ENCODE peak calls at places on chromosomes 12 and 14, in eight cellular contexts. One of them, this sample, is unnamed.

GRCh38 chr14:87152701-87153100 is 840.3 kb downstream of the GALC start:
- DNase-seq in CD4-positive, alpha-beta T cell: no peak
- DNase-seq in uterus: no peak
- DNase-seq in HepG2: no peak
- DNase-seq in heart left ventricle: no peak
- DNase-seq in CD8-positive, alpha-beta T cell: no peak
- DNase-seq in fibroblast of lung: no peak
- DNase-seq in spleen: no peak
- DNase-seq in this sample: no peak

GRCh38 chr14:21652209-21652808 is 1.3 kb upstream of the OR4E2 start:
- DNase-seq in CD4-positive, alpha-beta T cell: no peak
- DNase-seq in uterus: no peak
- DNase-seq in HepG2: no peak
- DNase-seq in heart left ventricle: no peak
- DNase-seq in CD8-positive, alpha-beta T cell: no peak
- DNase-seq in fibroblast of lung: no peak
- DNase-seq in spleen: no peak
- DNase-seq in this sample: no peak

GRCh38 chr14:76953196-76953945 is 75.1 kb downstream of the IRF2BPL start:
- DNase-seq in CD4-positive, alpha-beta T cell: peak
- DNase-seq in uterus: peak
- DNase-seq in HepG2: peak
- DNase-seq in heart left ventricle: peak
- DNase-seq in CD8-positive, alpha-beta T cell: no peak
- DNase-seq in fibroblast of lung: peak
- DNase-seq in spleen: peak
- DNase-seq in this sample: peak

GRCh38 chr14:97571861-97572555 is 774.8 kb downstream of the VRK1 start:
- DNase-seq in CD4-positive, alpha-beta T cell: no peak
- DNase-seq in uterus: no peak
- DNase-seq in HepG2: no peak
- DNase-seq in heart left ventricle: no peak
- DNase-seq in CD8-positive, alpha-beta T cell: no peak
- DNase-seq in fibroblast of lung: no peak
- DNase-seq in spleen: peak
- DNase-seq in this sample: no peak

GRCh38 chr14:66939409-66939808 is 249.8 kb upstream of the GARIN2 start:
- DNase-seq in CD4-positive, alpha-beta T cell: no peak
- DNase-seq in uterus: no peak
- DNase-seq in HepG2: no peak
- DNase-seq in heart left ventricle: no peak
- DNase-seq in CD8-positive, alpha-beta T cell: no peak
- DNase-seq in fibroblast of lung: no peak
- DNase-seq in spleen: no peak
- DNase-seq in this sample: no peak

GRCh38 chr14:100607611-100607956 is 20.4 kb upstream of the BEGAIN start:
- DNase-seq in CD4-positive, alpha-beta T cell: no peak
- DNase-seq in uterus: no peak
- DNase-seq in HepG2: no peak
- DNase-seq in heart left ventricle: no peak
- DNase-seq in CD8-positive, alpha-beta T cell: no peak
- DNase-seq in fibroblast of lung: no peak
- DNase-seq in spleen: no peak
- DNase-seq in this sample: no peak

GRCh38 chr12:92558241-92558773 is 144.5 kb upstream of the PLEKHG7 start:
- DNase-seq in CD4-positive, alpha-beta T cell: no peak
- DNase-seq in uterus: no peak
- DNase-seq in HepG2: no peak
- DNase-seq in heart left ventricle: no peak
- DNase-seq in CD8-positive, alpha-beta T cell: no peak
- DNase-seq in fibroblast of lung: no peak
- DNase-seq in spleen: no peak
- DNase-seq in this sample: no peak

GRCh38 chr14:57486767-57487379 is 6.8 kb downstream of the CCDC198 start:
- DNase-seq in CD4-positive, alpha-beta T cell: no peak
- DNase-seq in uterus: no peak
- DNase-seq in HepG2: peak
- DNase-seq in heart left ventricle: no peak
- DNase-seq in CD8-positive, alpha-beta T cell: no peak
- DNase-seq in fibroblast of lung: peak
- DNase-seq in spleen: no peak
- DNase-seq in this sample: peak

GRCh38 chr12:53791735-53792326 is 40.1 kb upstream of the CISTR start:
- DNase-seq in CD4-positive, alpha-beta T cell: peak
- DNase-seq in uterus: no peak
- DNase-seq in HepG2: no peak
- DNase-seq in heart left ventricle: no peak
- DNase-seq in CD8-positive, alpha-beta T cell: no peak
- DNase-seq in fibroblast of lung: no peak
- DNase-seq in spleen: no peak
- DNase-seq in this sample: peak

GRCh38 chr12:53523131-53523530 is 15.8 kb upstream of the NPFF start:
- DNase-seq in CD4-positive, alpha-beta T cell: no peak
- DNase-seq in uterus: no peak
- DNase-seq in HepG2: no peak
- DNase-seq in heart left ventricle: no peak
- DNase-seq in CD8-positive, alpha-beta T cell: no peak
- DNase-seq in fibroblast of lung: no peak
- DNase-seq in spleen: no peak
- DNase-seq in this sample: no peak

GRCh38 chr12:3137268-3137761 is 60.1 kb downstream of the TSPAN9 start:
- DNase-seq in CD4-positive, alpha-beta T cell: no peak
- DNase-seq in uterus: peak
- DNase-seq in HepG2: no peak
- DNase-seq in heart left ventricle: peak
- DNase-seq in CD8-positive, alpha-beta T cell: no peak
- DNase-seq in fibroblast of lung: peak
- DNase-seq in spleen: peak
- DNase-seq in this sample: no peak

GRCh38 chr12:65200007-65200665 is 30.8 kb downstream of the LEMD3 start:
- DNase-seq in CD4-positive, alpha-beta T cell: no peak
- DNase-seq in uterus: no peak
- DNase-seq in HepG2: no peak
- DNase-seq in heart left ventricle: no peak
- DNase-seq in CD8-positive, alpha-beta T cell: no peak
- DNase-seq in fibroblast of lung: no peak
- DNase-seq in spleen: no peak
- DNase-seq in this sample: no peak

GRCh38 chr12:41140117-41140516 is 48.0 kb upstream of the PDZRN4 start:
- DNase-seq in CD4-positive, alpha-beta T cell: no peak
- DNase-seq in uterus: no peak
- DNase-seq in HepG2: no peak
- DNase-seq in heart left ventricle: no peak
- DNase-seq in CD8-positive, alpha-beta T cell: no peak
- DNase-seq in fibroblast of lung: no peak
- DNase-seq in spleen: no peak
- DNase-seq in this sample: no peak

GRCh38 chr14:39469094-39469710 is 37.0 kb upstream of the FBXO33 start:
- DNase-seq in CD4-positive, alpha-beta T cell: peak
- DNase-seq in uterus: no peak
- DNase-seq in HepG2: peak
- DNase-seq in heart left ventricle: no peak
- DNase-seq in CD8-positive, alpha-beta T cell: no peak
- DNase-seq in fibroblast of lung: peak
- DNase-seq in spleen: no peak
- DNase-seq in this sample: no peak

GRCh38 chr12:115474525-115475353 is 790.8 kb upstream of the TBX3 start:
- DNase-seq in CD4-positive, alpha-beta T cell: no peak
- DNase-seq in uterus: no peak
- DNase-seq in HepG2: no peak
- DNase-seq in heart left ventricle: no peak
- DNase-seq in CD8-positive, alpha-beta T cell: no peak
- DNase-seq in fibroblast of lung: no peak
- DNase-seq in spleen: no peak
- DNase-seq in this sample: no peak
- H3K27ac ChIP-seq in CD4-positive, alpha-beta T cell: no peak
- H3K27ac ChIP-seq in uterus: no peak
- H3K27ac ChIP-seq in HepG2: no peak
- H3K27ac ChIP-seq in heart left ventricle: no peak
- H3K27ac ChIP-seq in CD8-positive, alpha-beta T cell: no peak
- H3K27ac ChIP-seq in fibroblast of lung: no peak
- H3K27ac ChIP-seq in spleen: no peak
- H3K27ac ChIP-seq in this sample: no peak

DNA sequence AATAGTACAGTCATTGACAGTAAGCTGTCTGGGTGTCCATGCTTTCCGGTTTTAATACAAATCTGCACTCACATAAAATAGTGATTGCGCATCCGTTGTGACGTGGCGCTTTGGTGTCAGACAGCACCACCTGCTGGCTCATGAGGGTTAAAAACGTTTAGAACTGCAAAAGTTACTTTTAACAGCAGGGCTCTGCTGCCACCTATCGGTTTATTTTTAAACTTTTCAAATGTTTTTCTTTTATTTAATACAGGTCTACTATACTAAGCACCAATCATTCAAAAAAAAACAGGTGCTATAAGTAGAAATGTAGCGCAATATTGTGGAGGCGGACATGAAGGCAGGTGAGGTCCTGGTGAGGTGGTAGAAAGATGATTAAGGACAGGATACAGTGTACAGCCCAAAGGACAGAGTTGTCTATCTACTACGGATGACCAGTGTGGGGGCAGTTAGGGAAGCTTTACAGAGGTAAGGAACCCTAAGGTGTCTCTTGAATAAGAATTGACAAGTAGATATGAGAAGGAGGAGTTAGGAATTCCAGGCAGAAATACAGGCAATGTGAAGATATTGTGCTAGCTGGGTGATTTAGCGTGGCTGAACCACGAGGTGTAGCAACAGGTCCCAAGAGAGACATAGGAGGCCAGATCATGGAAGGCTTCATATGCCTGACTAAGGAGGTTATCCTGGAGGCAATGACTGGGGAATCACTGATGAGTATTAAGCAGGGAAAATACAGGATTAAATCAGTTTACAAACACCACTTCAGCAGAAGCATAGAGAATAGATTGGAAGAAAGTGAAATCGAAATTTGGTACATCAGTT is 91.5 kb upstream of the PRB2 start:
- DNase-seq in CD4-positive, alpha-beta T cell: peak
- DNase-seq in uterus: peak
- DNase-seq in HepG2: peak
- DNase-seq in heart left ventricle: peak
- DNase-seq in CD8-positive, alpha-beta T cell: peak
- DNase-seq in fibroblast of lung: peak
- DNase-seq in spleen: peak
- DNase-seq in this sample: peak
- TF ChIP-seq CTCF in CD4-positive, alpha-beta T cell: peak
- TF ChIP-seq CTCF in uterus: peak
- TF ChIP-seq CTCF in HepG2: peak
- TF ChIP-seq CTCF in heart left ventricle: peak
- TF ChIP-seq CTCF in CD8-positive, alpha-beta T cell: peak
- TF ChIP-seq CTCF in fibroblast of lung: peak
- TF ChIP-seq CTCF in spleen: peak
- TF ChIP-seq CTCF in this sample: peak

DNA sequence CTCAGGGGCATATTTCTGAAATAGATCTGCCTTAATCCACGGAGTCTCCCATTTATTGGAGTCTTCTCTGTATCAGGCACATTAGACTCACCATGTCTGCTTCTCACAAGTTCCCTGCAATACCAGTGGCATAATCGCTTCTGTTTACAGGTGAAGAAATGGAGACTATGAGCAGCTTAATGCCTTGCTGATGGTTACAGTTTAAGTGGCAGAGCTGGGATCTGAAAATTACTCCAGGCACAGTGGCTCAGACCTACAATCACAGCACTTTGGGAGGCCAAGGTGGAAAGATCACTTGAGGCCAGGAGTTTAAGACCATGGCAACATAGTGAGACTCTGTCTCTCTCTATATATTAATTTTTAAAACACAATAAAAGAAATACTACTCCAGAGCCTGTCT is 7.3 kb upstream of the RIC8B start:
- DNase-seq in CD4-positive, alpha-beta T cell: no peak
- DNase-seq in uterus: no peak
- DNase-seq in HepG2: no peak
- DNase-seq in heart left ventricle: no peak
- DNase-seq in CD8-positive, alpha-beta T cell: no peak
- DNase-seq in fibroblast of lung: no peak
- DNase-seq in spleen: no peak
- DNase-seq in this sample: no peak
- H3K27ac ChIP-seq in CD4-positive, alpha-beta T cell: no peak
- H3K27ac ChIP-seq in uterus: peak
- H3K27ac ChIP-seq in HepG2: no peak
- H3K27ac ChIP-seq in heart left ventricle: no peak
- H3K27ac ChIP-seq in CD8-positive, alpha-beta T cell: no peak
- H3K27ac ChIP-seq in fibroblast of lung: no peak
- H3K27ac ChIP-seq in spleen: no peak
- H3K27ac ChIP-seq in this sample: no peak

GRCh38 chr14:92655372-92655771 is 93.1 kb downstream of the LGMN start:
- DNase-seq in CD4-positive, alpha-beta T cell: no peak
- DNase-seq in uterus: no peak
- DNase-seq in HepG2: no peak
- DNase-seq in heart left ventricle: no peak
- DNase-seq in CD8-positive, alpha-beta T cell: no peak
- DNase-seq in fibroblast of lung: no peak
- DNase-seq in spleen: no peak
- DNase-seq in this sample: no peak

GRCh38 chr14:92658160-92658559 is 90.3 kb downstream of the LGMN start:
- DNase-seq in CD4-positive, alpha-beta T cell: no peak
- DNase-seq in uterus: no peak
- DNase-seq in HepG2: no peak
- DNase-seq in heart left ventricle: no peak
- DNase-seq in CD8-positive, alpha-beta T cell: no peak
- DNase-seq in fibroblast of lung: no peak
- DNase-seq in spleen: no peak
- DNase-seq in this sample: no peak

GRCh38 chr14:92655802-92656201 is 92.6 kb downstream of the LGMN start:
- DNase-seq in CD4-positive, alpha-beta T cell: no peak
- DNase-seq in uterus: no peak
- DNase-seq in HepG2: no peak
- DNase-seq in heart left ventricle: no peak
- DNase-seq in CD8-positive, alpha-beta T cell: no peak
- DNase-seq in fibroblast of lung: no peak
- DNase-seq in spleen: no peak
- DNase-seq in this sample: no peak

GRCh38 chr14:92657457-92658142 is 90.8 kb downstream of the LGMN start:
- DNase-seq in CD4-positive, alpha-beta T cell: no peak
- DNase-seq in uterus: no peak
- DNase-seq in HepG2: no peak
- DNase-seq in heart left ventricle: peak
- DNase-seq in CD8-positive, alpha-beta T cell: no peak
- DNase-seq in fibroblast of lung: no peak
- DNase-seq in spleen: peak
- DNase-seq in this sample: no peak

GRCh38 chr14:92656306-92656705 is 92.1 kb downstream of the LGMN start:
- DNase-seq in CD4-positive, alpha-beta T cell: no peak
- DNase-seq in uterus: no peak
- DNase-seq in HepG2: no peak
- DNase-seq in heart left ventricle: no peak
- DNase-seq in CD8-positive, alpha-beta T cell: no peak
- DNase-seq in fibroblast of lung: no peak
- DNase-seq in spleen: no peak
- DNase-seq in this sample: peak
- TF ChIP-seq CTCF in CD4-positive, alpha-beta T cell: no peak
- TF ChIP-seq CTCF in uterus: no peak
- TF ChIP-seq CTCF in HepG2: peak
- TF ChIP-seq CTCF in heart left ventricle: no peak
- TF ChIP-seq CTCF in CD8-positive, alpha-beta T cell: no peak
- TF ChIP-seq CTCF in fibroblast of lung: peak
- TF ChIP-seq CTCF in spleen: peak
- TF ChIP-seq CTCF in this sample: peak

This sample was measured in PC-3.